ENCODE peak calls at places on chromosomes 5 and 9, in eight cellular contexts. R, A, S, T, B, E, U and X are unnamed samples.
A peak's percentile ranks its signal among the peaks of the same experiment; 100 is the strongest.

GRCh38 chr5:69414885-69415583 is at the start of gene MARVELD2:
- DNase-seq in R (peak; percentile 94), A (no peak), S (peak; percentile 84), T (no peak), B (peak; percentile 97), E (no peak), U (peak; percentile 39), X (no peak)

GRCh38 chr5:154241021-154241420 is 50.5 kb downstream of the GALNT10 start:
- DNase-seq in R (no peak), A (no peak), S (no peak), T (no peak), B (no peak), E (no peak), U (no peak), X (no peak)

GRCh38 chr5:134371834-134372340 is 518 bp downstream of the UBE2B start:
- DNase-seq in R (peak; percentile 58), A (no peak), S (peak; percentile 59), T (peak; percentile 44), B (peak; percentile 88), E (no peak), U (peak; percentile 32), X (peak; percentile 31)

GRCh38 chr9:19379697-19380046 is 364 bp downstream of the RPS6 start:
- DNase-seq in R (peak; percentile 24), A (no peak), S (peak; percentile 54), T (no peak), B (peak; percentile 79), E (no peak), U (peak; percentile 30), X (peak; percentile 40)

GRCh38 chr5:150438873-150439546 is 10.5 kb downstream of the RPS14 start:
- DNase-seq in R (peak; percentile 36), A (no peak), S (no peak), T (no peak), B (no peak), E (no peak), U (peak; percentile 37), X (peak; percentile 63)

GRCh38 chr5:160312139-160312959 is at the start of gene CCNJL:
- DNase-seq in R (peak; percentile 39), A (no peak), S (peak; percentile 51), T (peak; percentile 78), B (peak; percentile 82), E (no peak), U (no peak), X (peak; percentile 58)

GRCh38 chr9:109780453-109781033 is 545 bp downstream of the PALM2AKAP2 start:
- DNase-seq in R (peak; percentile 31), A (no peak), S (no peak), T (no peak), B (no peak), E (no peak), U (peak; percentile 16), X (no peak)

GRCh38 chr5:131899686-131900085 is 45.8 kb downstream of the MEIKIN start:
- DNase-seq in R (peak; percentile 12), A (no peak), S (no peak), T (no peak), B (no peak), E (no peak), U (no peak), X (no peak)

GRCh38 chr5:107368593-107368992 is 302.1 kb downstream of the EFNA5 start:
- DNase-seq in R (no peak), A (no peak), S (no peak), T (no peak), B (no peak), E (no peak), U (no peak), X (no peak)

GRCh38 chr9:83440641-83441040 is 97.6 kb downstream of the FRMD3 start:
- DNase-seq in R (no peak), A (no peak), S (no peak), T (no peak), B (no peak), E (no peak), U (no peak), X (no peak)

GRCh38 chr5:91101777-91102379 is 281.2 kb downstream of the ARRDC3 start:
- DNase-seq in R (peak; percentile 79), A (peak; percentile 51), S (peak; percentile 78), T (peak; percentile 92), B (peak; percentile 80), E (peak; percentile 81), U (peak; percentile 85), X (peak; percentile 93)

GRCh38 chr9:133580416-133580738 is 28.8 kb downstream of the FAM163B start:
- DNase-seq in R (no peak), A (no peak), S (no peak), T (no peak), B (no peak), E (no peak), U (no peak), X (no peak)

GRCh38 chr5:33272288-33272687 is 168.5 kb upstream of the TARS1 start:
- DNase-seq in R (peak; percentile 91), A (no peak), S (no peak), T (no peak), B (no peak), E (no peak), U (peak; percentile 90), X (no peak)

GRCh38 chr9:116156621-116157314 is 3.2 kb downstream of the PAPPA start:
- DNase-seq in R (peak; percentile 56), A (no peak), S (no peak), T (peak; percentile 92), B (peak; percentile 81), E (no peak), U (peak; percentile 91), X (no peak)

GRCh38 chr5:120655828-120656435 is 191.8 kb downstream of the PRR16 start:
- DNase-seq in R (peak; percentile 54), A (no peak), S (peak; percentile 11), T (peak; percentile 60), B (no peak), E (peak; percentile 37), U (peak; percentile 6), X (peak; percentile 69)

GRCh38 chr5:18216729-18217128 is 582.5 kb downstream of the TAF11L14 start:
- DNase-seq in R (no peak), A (no peak), S (no peak), T (no peak), B (no peak), E (no peak), U (no peak), X (no peak)

GRCh38 chr9:24218656-24219055 is 327.0 kb downstream of the IZUMO3 start:
- DNase-seq in R (peak; percentile 42), A (no peak), S (no peak), T (no peak), B (no peak), E (no peak), U (no peak), X (no peak)

GRCh38 chr5:120073722-120074121 is 390.4 kb upstream of the PRR16 start:
- DNase-seq in R (no peak), A (no peak), S (no peak), T (no peak), B (no peak), E (no peak), U (no peak), X (no peak)

GRCh38 chr5:148542812-148543211 is 111.5 kb downstream of the HTR4 start:
- DNase-seq in R (peak; percentile 24), A (no peak), S (no peak), T (no peak), B (no peak), E (no peak), U (peak; percentile 75), X (no peak)

GRCh38 chr5:17816947-17817346 is 182.7 kb downstream of the TAF11L14 start:
- DNase-seq in R (no peak), A (no peak), S (no peak), T (no peak), B (no peak), E (no peak), U (no peak), X (no peak)

GRCh38 chr5:64417390-64417789 is 88.4 kb upstream of the RGS7BP start:
- DNase-seq in R (no peak), A (no peak), S (no peak), T (peak; percentile 1), B (no peak), E (no peak), U (no peak), X (peak; percentile 44)

GRCh38 chr9:113541019-113541900 is 77.7 kb downstream of the RGS3 start:
- DNase-seq in R (peak; percentile 46), A (no peak), S (no peak), T (peak; percentile 82), B (no peak), E (no peak), U (peak; percentile 50), X (peak; percentile 87)

GRCh38 chr9:137816531-137817235 is 60.9 kb upstream of the CACNA1B start:
- DNase-seq in R (no peak), A (no peak), S (peak; percentile 66), T (no peak), B (peak; percentile 55), E (no peak), U (no peak), X (no peak)

GRCh38 chr5:151739395-151739794 is 19.0 kb downstream of the ATOX1 start:
- DNase-seq in R (no peak), A (no peak), S (no peak), T (no peak), B (no peak), E (no peak), U (no peak), X (no peak)

GRCh38 chr5:78360674-78361225 is 333 bp downstream of the SCAMP1 start:
- DNase-seq in R (no peak), A (no peak), S (peak; percentile 66), T (no peak), B (peak; percentile 90), E (no peak), U (no peak), X (no peak)

GRCh38 chr9:14312721-14313377 is 1.1 kb downstream of the NFIB start:
- DNase-seq in R (no peak), A (no peak), S (no peak), T (no peak), B (peak; percentile 78), E (no peak), U (no peak), X (no peak)

GRCh38 chr9:127458921-127459320 is 7.6 kb downstream of the LRSAM1 start:
- DNase-seq in R (no peak), A (no peak), S (no peak), T (no peak), B (no peak), E (no peak), U (no peak), X (no peak)

GRCh38 chr5:179802207-179802883 is 4.3 kb downstream of the MGAT4B start:
- DNase-seq in R (peak; percentile 66), A (no peak), S (no peak), T (no peak), B (peak; percentile 69), E (no peak), U (no peak), X (no peak)

GRCh38 chr9:87710448-87710847 is 15.5 kb upstream of the CTSL start:
- DNase-seq in R (no peak), A (no peak), S (no peak), T (no peak), B (no peak), E (no peak), U (no peak), X (no peak)

GRCh38 chr9:84121991-84122523 is 141.5 kb downstream of the RMI1 start:
- DNase-seq in R (no peak), A (no peak), S (peak; percentile 47), T (no peak), B (no peak), E (no peak), U (peak; percentile 96), X (peak; percentile 53)

GRCh38 chr9:95048225-95049087 is 269.1 kb downstream of the FANCC start:
- DNase-seq in R (peak; percentile 93), A (no peak), S (peak; percentile 48), T (peak; percentile 65), B (peak; percentile 92), E (no peak), U (peak; percentile 29), X (peak; percentile 43)

GRCh38 chr5:141941307-141941706 is 16.7 kb downstream of the PCDH12 start:
- DNase-seq in R (peak; percentile 17), A (no peak), S (no peak), T (peak; percentile 58), B (no peak), E (no peak), U (peak; percentile 81), X (no peak)